ENCODE peak calls at places on chromosomes 5 and 9, in four cellular contexts. One of them, this sample, is unnamed.

GRCh38 chr9:35500130-35500748 is 10.3 kb downstream of the RUSC2 start:
- DNase-seq in BE2C: no peak
- DNase-seq in retinal pigment epithelial cell: no peak
- DNase-seq in HFF-Myc: no peak
- DNase-seq in this sample: no peak

GRCh38 chr5:149959406-149960236 is 937 bp upstream of the SLC26A2 start:
- DNase-seq in BE2C: peak
- DNase-seq in retinal pigment epithelial cell: no peak
- DNase-seq in HFF-Myc: peak
- DNase-seq in this sample: no peak

GRCh38 chr9:132575811-132576210 is 6.6 kb upstream of the BARHL1 start:
- DNase-seq in BE2C: no peak
- DNase-seq in retinal pigment epithelial cell: no peak
- DNase-seq in HFF-Myc: no peak
- DNase-seq in this sample: no peak

GRCh38 chr9:71368157-71368556 is 246.7 kb upstream of the TRPM3 start:
- DNase-seq in BE2C: no peak
- DNase-seq in retinal pigment epithelial cell: no peak
- DNase-seq in HFF-Myc: no peak
- DNase-seq in this sample: no peak

GRCh38 chr5:158812381-158812780 is 287.3 kb downstream of the EBF1 start:
- DNase-seq in BE2C: peak
- DNase-seq in retinal pigment epithelial cell: no peak
- DNase-seq in HFF-Myc: no peak
- DNase-seq in this sample: no peak

GRCh38 chr9:35014517-35014916 is 25.0 kb downstream of the DNAJB5 start:
- DNase-seq in BE2C: no peak
- DNase-seq in retinal pigment epithelial cell: no peak
- DNase-seq in HFF-Myc: no peak
- DNase-seq in this sample: no peak

GRCh38 chr9:128551652-128552152 is 685 bp upstream of the SPTAN1 start:
- DNase-seq in BE2C: no peak
- DNase-seq in retinal pigment epithelial cell: no peak
- DNase-seq in HFF-Myc: no peak
- DNase-seq in this sample: no peak

GRCh38 chr5:100148239-100148638 is 386.9 kb upstream of the FAM174A start:
- DNase-seq in BE2C: no peak
- DNase-seq in retinal pigment epithelial cell: no peak
- DNase-seq in HFF-Myc: no peak
- DNase-seq in this sample: no peak

GRCh38 chr9:3929345-3930150 is 370.3 kb downstream of the GLIS3 start:
- DNase-seq in BE2C: no peak
- DNase-seq in retinal pigment epithelial cell: peak
- DNase-seq in HFF-Myc: no peak
- DNase-seq in this sample: no peak

GRCh38 chr5:126519637-126520592 is 75.1 kb downstream of the ALDH7A1 start:
- DNase-seq in BE2C: no peak
- DNase-seq in retinal pigment epithelial cell: no peak
- DNase-seq in HFF-Myc: no peak
- DNase-seq in this sample: no peak

GRCh38 chr9:136107953-136108647 is 10.6 kb downstream of the TMEM250 start:
- DNase-seq in BE2C: peak
- DNase-seq in retinal pigment epithelial cell: no peak
- DNase-seq in HFF-Myc: no peak
- DNase-seq in this sample: no peak

GRCh38 chr5:157956271-157956885 is 97.4 kb upstream of the CLINT1 start:
- DNase-seq in BE2C: peak
- DNase-seq in retinal pigment epithelial cell: no peak
- DNase-seq in HFF-Myc: no peak
- DNase-seq in this sample: no peak

GRCh38 chr9:126722922-126723806 is 81.7 kb upstream of the ZBTB43 start:
- DNase-seq in BE2C: peak
- DNase-seq in retinal pigment epithelial cell: no peak
- DNase-seq in HFF-Myc: no peak
- DNase-seq in this sample: no peak

GRCh38 chr5:35671516-35671915 is 53.9 kb downstream of the SPEF2 start:
- DNase-seq in BE2C: no peak
- DNase-seq in retinal pigment epithelial cell: no peak
- DNase-seq in HFF-Myc: no peak
- DNase-seq in this sample: no peak

GRCh38 chr9:16543691-16544090 is 326.8 kb downstream of the BNC2 start:
- DNase-seq in BE2C: no peak
- DNase-seq in retinal pigment epithelial cell: no peak
- DNase-seq in HFF-Myc: no peak
- DNase-seq in this sample: no peak

GRCh38 chr5:65100846-65101678 is 332.3 kb downstream of the CWC27 start:
- DNase-seq in BE2C: peak
- DNase-seq in retinal pigment epithelial cell: no peak
- DNase-seq in HFF-Myc: peak
- DNase-seq in this sample: no peak

GRCh38 chr5:79224275-79224984 is 11.5 kb upstream of the JMY start:
- DNase-seq in BE2C: no peak
- DNase-seq in retinal pigment epithelial cell: no peak
- DNase-seq in HFF-Myc: no peak
- DNase-seq in this sample: no peak

GRCh38 chr5:116063950-116064349 is 20.9 kb upstream of the COMMD10 start:
- DNase-seq in BE2C: no peak
- DNase-seq in retinal pigment epithelial cell: no peak
- DNase-seq in HFF-Myc: no peak
- DNase-seq in this sample: no peak

GRCh38 chr5:179918742-179919486 is 11.2 kb upstream of the TBC1D9B start:
- DNase-seq in BE2C: no peak
- DNase-seq in retinal pigment epithelial cell: no peak
- DNase-seq in HFF-Myc: no peak
- DNase-seq in this sample: no peak

GRCh38 chr5:74903165-74903787 is 37.1 kb upstream of the FAM169A start:
- DNase-seq in BE2C: peak
- DNase-seq in retinal pigment epithelial cell: no peak
- DNase-seq in HFF-Myc: no peak
- DNase-seq in this sample: no peak

GRCh38 chr5:138789771-138790242 is 36.6 kb downstream of the CTNNA1 start:
- DNase-seq in BE2C: peak
- DNase-seq in retinal pigment epithelial cell: no peak
- DNase-seq in HFF-Myc: peak
- DNase-seq in this sample: no peak

GRCh38 chr9:129223551-129224208 is 45.6 kb upstream of the IER5L start:
- DNase-seq in BE2C: peak
- DNase-seq in retinal pigment epithelial cell: no peak
- DNase-seq in HFF-Myc: no peak
- DNase-seq in this sample: no peak

GRCh38 chr9:90309809-90310522 is 332.7 kb downstream of the DIRAS2 start:
- DNase-seq in BE2C: no peak
- DNase-seq in retinal pigment epithelial cell: no peak
- DNase-seq in HFF-Myc: no peak
- DNase-seq in this sample: peak

GRCh38 chr5:133402781-133403180 is 209.6 kb downstream of the FSTL4 start:
- DNase-seq in BE2C: no peak
- DNase-seq in retinal pigment epithelial cell: no peak
- DNase-seq in HFF-Myc: no peak
- DNase-seq in this sample: no peak

GRCh38 chr5:142700566-142700965 is 14.7 kb upstream of the FGF1 start:
- DNase-seq in BE2C: no peak
- DNase-seq in retinal pigment epithelial cell: no peak
- DNase-seq in HFF-Myc: no peak
- DNase-seq in this sample: no peak

GRCh38 chr9:121271368-121272351 is 3.7 kb downstream of the GSN start:
- DNase-seq in BE2C: no peak
- DNase-seq in retinal pigment epithelial cell: no peak
- DNase-seq in HFF-Myc: no peak
- DNase-seq in this sample: no peak

GRCh38 chr9:77453857-77454647 is 194.1 kb downstream of the GNA14 start:
- DNase-seq in BE2C: no peak
- DNase-seq in retinal pigment epithelial cell: no peak
- DNase-seq in HFF-Myc: no peak
- DNase-seq in this sample: no peak

GRCh38 chr5:123155511-123155923 is 66.5 kb downstream of the PRDM6 start:
- DNase-seq in BE2C: no peak
- DNase-seq in retinal pigment epithelial cell: no peak
- DNase-seq in HFF-Myc: no peak
- DNase-seq in this sample: no peak

GRCh38 chr5:112793201-112793600 is 55.5 kb downstream of the APC start:
- DNase-seq in BE2C: no peak
- DNase-seq in retinal pigment epithelial cell: peak
- DNase-seq in HFF-Myc: no peak
- DNase-seq in this sample: no peak

GRCh38 chr5:134263801-134264200 is 37.9 kb upstream of the PPP2CA start:
- DNase-seq in BE2C: no peak
- DNase-seq in retinal pigment epithelial cell: no peak
- DNase-seq in HFF-Myc: no peak
- DNase-seq in this sample: no peak

GRCh38 chr9:78023003-78023741 is 8.4 kb downstream of the GNAQ start:
- DNase-seq in BE2C: no peak
- DNase-seq in retinal pigment epithelial cell: peak
- DNase-seq in HFF-Myc: no peak
- DNase-seq in this sample: peak

GRCh38 chr9:87216036-87216435 is 268.7 kb upstream of the GAS1 start:
- DNase-seq in BE2C: no peak
- DNase-seq in retinal pigment epithelial cell: no peak
- DNase-seq in HFF-Myc: no peak
- DNase-seq in this sample: no peak

GRCh38 chr9:108709922-108710321 is 145.9 kb downstream of the ACTL7B start:
- DNase-seq in BE2C: no peak
- DNase-seq in retinal pigment epithelial cell: no peak
- DNase-seq in HFF-Myc: no peak
- DNase-seq in this sample: no peak

GRCh38 chr9:111099199-111100005 is 61.1 kb upstream of the LPAR1 start:
- DNase-seq in BE2C: peak
- DNase-seq in retinal pigment epithelial cell: no peak
- DNase-seq in HFF-Myc: no peak
- DNase-seq in this sample: no peak

GRCh38 chr5:140808889-140809291 is 2.0 kb downstream of the PCDHA4 start:
- DNase-seq in BE2C: no peak
- DNase-seq in retinal pigment epithelial cell: no peak
- DNase-seq in HFF-Myc: no peak
- DNase-seq in this sample: no peak

GRCh38 chr9:13675638-13676000 is 396.1 kb upstream of the MPDZ start:
- DNase-seq in BE2C: no peak
- DNase-seq in retinal pigment epithelial cell: no peak
- DNase-seq in HFF-Myc: no peak
- DNase-seq in this sample: no peak

GRCh38 chr5:177497011-177497296 is 450 bp downstream of the PDLIM7 start:
- DNase-seq in BE2C: no peak
- DNase-seq in retinal pigment epithelial cell: no peak
- DNase-seq in HFF-Myc: no peak
- DNase-seq in this sample: no peak

GRCh38 chr5:177496111-177497010 is 1.0 kb downstream of the PDLIM7 start:
- DNase-seq in BE2C: peak
- DNase-seq in retinal pigment epithelial cell: peak
- DNase-seq in HFF-Myc: peak
- DNase-seq in this sample: peak

GRCh38 chr5:177497297-177498012 is at the start of gene PDLIM7:
- DNase-seq in BE2C: peak
- DNase-seq in retinal pigment epithelial cell: peak
- DNase-seq in HFF-Myc: peak
- DNase-seq in this sample: peak

GRCh38 chr5:177499842-177500241 is 2.4 kb upstream of the PDLIM7 start:
- DNase-seq in BE2C: no peak
- DNase-seq in retinal pigment epithelial cell: no peak
- DNase-seq in HFF-Myc: no peak
- DNase-seq in this sample: no peak

DNA sequence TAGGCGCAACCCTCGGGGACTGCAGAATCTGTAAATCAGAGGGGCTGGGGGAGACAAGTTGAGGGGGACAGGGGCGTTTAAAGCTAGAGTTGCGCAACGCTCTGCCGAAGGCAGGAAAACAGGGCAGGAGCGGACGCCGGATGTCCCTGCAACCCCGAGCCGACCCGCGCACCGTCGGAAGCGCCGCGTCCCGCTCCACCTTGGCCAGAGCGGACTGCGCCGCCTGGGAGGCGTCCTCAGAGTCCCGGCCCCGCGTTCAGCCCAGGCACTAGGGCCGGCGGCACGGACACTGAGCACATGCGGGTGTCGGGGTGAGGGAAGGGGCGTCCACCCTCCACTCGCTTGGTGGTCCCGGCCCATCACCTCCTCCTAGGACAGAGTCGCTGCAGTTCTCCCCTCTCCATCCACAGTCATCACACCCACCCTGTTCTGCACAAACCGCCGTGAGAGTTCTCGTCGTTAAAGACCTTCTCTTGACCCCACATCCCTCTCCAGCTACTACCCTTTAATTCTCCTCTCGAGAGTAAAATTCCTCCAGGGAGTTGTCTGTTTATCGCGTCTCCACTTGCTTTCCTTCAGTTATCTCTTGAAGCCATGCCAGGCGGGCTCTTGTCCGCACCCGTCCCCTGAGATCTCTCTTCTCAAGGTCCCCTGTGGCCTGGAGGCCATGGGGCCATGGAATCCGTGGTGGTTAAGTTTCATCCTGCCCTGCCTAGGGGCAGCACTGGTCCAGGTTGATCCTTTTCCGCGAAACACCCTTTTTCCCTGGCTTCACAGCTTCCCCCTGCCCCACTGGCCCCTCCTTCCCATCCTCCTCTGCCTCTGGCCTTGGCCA is 826 bp upstream of the PDLIM7 start:
- DNase-seq in BE2C: peak
- DNase-seq in retinal pigment epithelial cell: no peak
- DNase-seq in HFF-Myc: no peak
- DNase-seq in this sample: no peak
- H3K4me3 ChIP-seq in BE2C: peak
- H3K4me3 ChIP-seq in retinal pigment epithelial cell: peak
- H3K4me3 ChIP-seq in HFF-Myc: peak
- H3K4me3 ChIP-seq in this sample: peak

GRCh38 chr5:171630047-171630669 is 155.5 kb upstream of the SMIM23 start:
- DNase-seq in BE2C: peak
- DNase-seq in retinal pigment epithelial cell: no peak
- DNase-seq in HFF-Myc: no peak
- DNase-seq in this sample: no peak
- TF ChIP-seq CTCF in BE2C: peak
- TF ChIP-seq CTCF in retinal pigment epithelial cell: peak
- TF ChIP-seq CTCF in HFF-Myc: peak
- TF ChIP-seq CTCF in this sample: peak

DNA sequence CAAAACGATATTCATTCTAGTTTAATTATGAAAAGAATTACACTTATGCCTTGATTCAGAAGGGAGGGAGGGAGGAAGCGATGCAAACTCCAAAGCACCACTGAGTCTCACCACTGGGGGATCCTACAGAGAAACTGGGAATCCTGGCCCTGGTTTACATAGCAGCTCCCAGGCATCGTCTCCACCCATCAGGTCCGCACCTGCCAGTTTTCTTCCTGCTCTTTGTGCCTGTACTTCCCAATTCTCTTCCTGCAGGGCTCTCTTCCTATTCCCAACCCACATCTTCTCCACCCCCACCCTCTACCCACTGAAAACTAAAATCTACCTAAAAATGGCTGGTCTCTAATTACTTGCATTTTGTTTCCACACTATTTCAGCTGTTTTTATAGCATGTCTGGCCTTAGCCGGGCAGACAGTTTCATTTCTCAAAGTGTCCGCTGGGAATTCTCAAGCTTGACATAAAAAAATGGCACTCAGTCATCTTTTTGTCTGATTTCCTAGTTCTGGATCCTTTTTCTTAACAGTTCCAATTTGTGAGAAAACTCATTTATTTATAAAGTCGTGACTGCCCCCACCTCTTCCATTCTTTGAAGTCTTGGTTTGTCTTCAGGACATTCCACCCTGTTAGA is 1.6 kb upstream of the TNIP1 start:
- DNase-seq in BE2C: peak
- DNase-seq in retinal pigment epithelial cell: no peak
- DNase-seq in HFF-Myc: no peak
- DNase-seq in this sample: no peak
- H3K4me3 ChIP-seq in BE2C: peak
- H3K4me3 ChIP-seq in retinal pigment epithelial cell: no peak
- H3K4me3 ChIP-seq in HFF-Myc: no peak
- H3K4me3 ChIP-seq in this sample: no peak

GRCh38 chr9:79233542-79233941 is 338.2 kb upstream of the TLE4 start:
- DNase-seq in BE2C: peak
- DNase-seq in retinal pigment epithelial cell: no peak
- DNase-seq in HFF-Myc: no peak
- DNase-seq in this sample: no peak
- TF ChIP-seq CTCF in BE2C: peak
- TF ChIP-seq CTCF in retinal pigment epithelial cell: peak
- TF ChIP-seq CTCF in HFF-Myc: peak
- TF ChIP-seq CTCF in this sample: peak